ENCODE peak calls at places on chromosomes 1 and 21, in five cellular contexts. S, A, I, E and T are unnamed samples.

GRCh38 chr1:30125449-30126170 is 597.8 kb downstream of the MATN1 start:
- DNase-seq in S (no peak), A (no peak), I (no peak), E (no peak), T (no peak)

GRCh38 chr1:30199563-30199962 is 523.8 kb downstream of the MATN1 start:
- DNase-seq in S (no peak), A (no peak), I (no peak), E (no peak), T (no peak)

GRCh38 chr21:37675202-37675801 is 241.0 kb downstream of the KCNJ6 start:
- DNase-seq in S (peak; percentile 83), A (peak; percentile 25), I (peak; percentile 16), E (peak; percentile 55), T (peak; percentile 77)

GRCh38 chr1:47137925-47138615 is 829 bp downstream of the CYP4A22 start:
- DNase-seq in S (no peak), A (no peak), I (no peak), E (no peak), T (no peak)

GRCh38 chr1:204323887-204324286 is 35.8 kb downstream of the PLEKHA6 start:
- DNase-seq in S (no peak), A (no peak), I (no peak), E (no peak), T (no peak)

GRCh38 chr1:160236806-160237205 is 25.5 kb downstream of the DCAF8 start:
- DNase-seq in S (no peak), A (no peak), I (no peak), E (no peak), T (no peak)

GRCh38 chr1:59332983-59333382 is 36.1 kb downstream of the FGGY start:
- DNase-seq in S (no peak), A (no peak), I (no peak), E (no peak), T (no peak)

GRCh38 chr1:35264861-35265260 is 3.6 kb upstream of the ZMYM4 start:
- DNase-seq in S (no peak), A (no peak), I (peak; percentile 47), E (no peak), T (no peak)

GRCh38 chr1:67439277-67440029 is 9.3 kb upstream of the SERBP1 start:
- DNase-seq in S (no peak), A (no peak), I (no peak), E (no peak), T (peak; percentile 41)

GRCh38 chr21:18759751-18760161 is 356.2 kb upstream of the TMPRSS15 start:
- DNase-seq in S (no peak), A (no peak), I (no peak), E (no peak), T (no peak)

GRCh38 chr1:111754964-111755320 is 759 bp upstream of the DDX20 start:
- DNase-seq in S (peak; percentile 56), A (peak; percentile 64), I (no peak), E (peak; percentile 62), T (peak; percentile 68)

GRCh38 chr1:222276062-222276461 is 271.8 kb downstream of the HHIPL2 start:
- DNase-seq in S (no peak), A (peak; percentile 2), I (peak; percentile 17), E (peak; percentile 93), T (no peak)

GRCh38 chr21:17612023-17612564 is 607 bp downstream of the BTG3 start:
- DNase-seq in S (no peak), A (peak; percentile 29), I (no peak), E (peak; percentile 47), T (no peak)